ENCODE peak calls at places on chromosome 11, in four cellular contexts. M is mammary epithelial cell, F is ascending aorta, K is right atrium auricular region. I is an unnamed sample. For H3K36me3, the result is how much of the 10 kb centered on the place peaks cover.

GRCh38 chr11:94445641-94446040 is 44.4 kb upstream of the GPR83 start:
- DNase-seq in M (no peak), F (no peak), K (no peak), I (no peak)

GRCh38 chr11:61955031-61955415 is 4.9 kb downstream of the BEST1 start:
- DNase-seq in M (peak), F (no peak), K (peak), I (no peak)

GRCh38 chr11:106644824-106645223 is 373.5 kb downstream of the GUCY1A2 start:
- DNase-seq in M (peak), F (no peak), K (no peak), I (no peak)

GRCh38 chr11:94910779-94911178 is 62.6 kb downstream of the CWC15 start:
- DNase-seq in M (no peak), F (no peak), K (no peak), I (no peak)

GRCh38 chr11:71458146-71459070 is 5.4 kb downstream of the NADSYN1 start:
- DNase-seq in M (peak), F (no peak), K (no peak), I (no peak)

GRCh38 chr11:4647795-4648194 is 4.0 kb downstream of the OR51E1 start:
- DNase-seq in M (no peak), F (no peak), K (no peak), I (no peak)

GRCh38 chr11:76850815-76851214 is 9.9 kb upstream of the ACER3 start:
- DNase-seq in M (no peak), F (no peak), K (peak), I (no peak)

GRCh38 chr11:128365044-128365443 is 222.3 kb downstream of the ETS1 start:
- DNase-seq in M (peak), F (no peak), K (no peak), I (no peak)

GRCh38 chr11:61700221-61700620 is 20.0 kb downstream of the DAGLA start:
- DNase-seq in M (peak), F (no peak), K (no peak), I (no peak)

GRCh38 chr11:74283580-74284180 is 27.8 kb downstream of the P4HA3 start:
- DNase-seq in M (no peak), F (no peak), K (no peak), I (no peak)

GRCh38 chr11:74409633-74410032 is 11.4 kb upstream of the PGM2L1 start:
- DNase-seq in M (no peak), F (no peak), K (no peak), I (no peak)

GRCh38 chr11:120547871-120548681 is 36.5 kb downstream of the GRIK4 start:
- DNase-seq in M (peak), F (peak), K (peak), I (peak)

GRCh38 chr11:109597336-109597735 is 175.3 kb downstream of the C11orf87 start:
- DNase-seq in M (no peak), F (no peak), K (no peak), I (no peak)

GRCh38 chr11:67415501-67416304 is at the start of gene CARNS1:
- DNase-seq in M (no peak), F (no peak), K (no peak), I (no peak)

GRCh38 chr11:46413755-46414465 is 22.3 kb upstream of the CHRM4 start:
- DNase-seq in M (no peak), F (no peak), K (no peak), I (no peak)

GRCh38 chr11:1153951-1154487 is 3.7 kb upstream of the MUC5AC start:
- DNase-seq in M (peak), F (peak), K (peak), I (peak)

GRCh38 chr11:31813961-31814868 is 3.1 kb upstream of the PAX6 start:
- DNase-seq in M (no peak), F (no peak), K (no peak), I (no peak)

GRCh38 chr11:47104337-47104950 is 72.2 kb downstream of the ARFGAP2 start:
- DNase-seq in M (no peak), F (no peak), K (no peak), I (no peak)

GRCh38 chr11:70521475-70522260 is 123.3 kb downstream of the CTTN start:
- DNase-seq in M (no peak), F (no peak), K (no peak), I (no peak)

GRCh38 chr11:66417000-66417399 is 3.8 kb upstream of the NPAS4 start:
- DNase-seq in M (no peak), F (no peak), K (no peak), I (no peak)

GRCh38 chr11:121199516-121199915 is 93.1 kb upstream of the SC5D start:
- DNase-seq in M (no peak), F (no peak), K (no peak), I (no peak)

GRCh38 chr11:93189462-93189861 is 8.3 kb downstream of the SLC36A4 start:
- DNase-seq in M (no peak), F (no peak), K (no peak), I (no peak)

GRCh38 chr11:33734441-33735165 is 1.6 kb downstream of the CD59 start:
- DNase-seq in M (peak), F (no peak), K (no peak), I (no peak)

GRCh38 chr11:61679893-61680621 is at the start of gene DAGLA:
- DNase-seq in M (peak), F (no peak), K (peak), I (peak)

GRCh38 chr11:127890026-127890611 is 697.2 kb downstream of the ETS1 start:
- DNase-seq in M (peak), F (no peak), K (no peak), I (no peak)

GRCh38 chr11:89463381-89463780 is 27.8 kb downstream of the NOX4 start:
- DNase-seq in M (no peak), F (no peak), K (no peak), I (no peak)

GRCh38 chr11:76206327-76207081 is at the start of gene WNT11:
- DNase-seq in M (peak), F (no peak), K (no peak), I (peak)

GRCh38 chr11:125062931-125063428 is at the start of gene SLC37A2:
- DNase-seq in M (peak), F (peak), K (peak), I (peak)

GRCh38 chr11:2300290-2300935 is 1.3 kb downstream of the C11orf21 start:
- DNase-seq in M (no peak), F (no peak), K (peak), I (peak)
- H3K36me3 ChIP-seq in M (under half), F (under half), K (under half), I (under half)

DNA sequence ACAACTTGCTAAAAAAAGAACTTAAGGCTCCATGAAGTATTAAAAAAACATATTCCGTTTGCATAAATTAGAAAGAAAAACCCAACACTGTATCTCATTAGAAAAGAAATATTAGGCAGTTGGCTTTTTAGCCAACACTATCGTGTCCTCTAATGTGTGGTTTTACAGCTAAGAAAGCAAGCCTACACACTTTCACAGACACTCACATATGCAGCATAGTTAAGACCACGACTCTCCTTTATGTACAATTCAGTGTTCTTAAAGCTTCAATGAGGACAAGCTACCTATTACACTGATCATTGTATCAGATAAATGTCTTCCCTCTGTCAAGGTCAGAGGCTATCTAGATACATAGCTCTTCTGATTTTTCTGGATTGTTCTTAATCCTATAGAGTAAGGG is 80.1 kb downstream of the PICALM start:
- DNase-seq in M (no peak), F (no peak), K (no peak), I (no peak)
- H3K36me3 ChIP-seq in M (under half), F (under half), K (under half), I (under half)

GRCh38 chr11:68936676-68937620 is 33.3 kb downstream of the IGHMBP2 start:
- DNase-seq in M (no peak), F (no peak), K (no peak), I (no peak)
- H3K36me3 ChIP-seq in M (under half), F (half or more), K (half or more), I (under half)

DNA sequence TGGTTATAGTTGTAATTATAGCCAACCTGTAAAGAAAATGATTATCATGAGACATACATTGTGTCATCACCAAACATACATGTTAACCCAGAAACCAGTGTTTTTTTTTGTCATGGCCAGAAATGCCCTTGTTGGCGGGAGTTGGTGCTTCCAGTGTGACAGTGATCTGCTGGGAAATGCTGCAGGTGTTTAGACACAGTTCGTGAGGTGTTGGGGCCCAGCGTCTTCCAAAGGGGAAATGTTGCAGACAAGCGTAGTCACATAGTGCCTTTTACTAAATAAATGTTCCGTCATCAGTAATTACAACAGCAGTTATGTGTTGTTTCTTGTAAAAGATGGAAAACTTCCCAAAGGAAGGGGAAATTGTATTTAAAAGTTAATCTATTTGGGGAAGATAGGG is 92.6 kb upstream of the GAL start:
- DNase-seq in M (no peak), F (no peak), K (no peak), I (no peak)
- H3K36me3 ChIP-seq in M (under half), F (half or more), K (half or more), I (under half)

GRCh38 chr11:11940551-11940950 is 67.9 kb downstream of the DKK3 start:
- DNase-seq in M (no peak), F (no peak), K (no peak), I (no peak)
- H3K36me3 ChIP-seq in M (under half), F (under half), K (half or more), I (under half)

GRCh38 chr11:8689726-8690255 is 7.2 kb downstream of the RPL27A start:
- DNase-seq in M (no peak), F (no peak), K (no peak), I (no peak)
- H3K36me3 ChIP-seq in M (under half), F (half or more), K (half or more), I (under half)

GRCh38 chr11:115304774-115305472 is 199.3 kb downstream of the CADM1 start:
- DNase-seq in M (peak), F (no peak), K (no peak), I (no peak)

GRCh38 chr11:115303304-115303703 is 200.9 kb downstream of the CADM1 start:
- DNase-seq in M (no peak), F (no peak), K (no peak), I (no peak)

GRCh38 chr11:115311949-115312348 is 192.3 kb downstream of the CADM1 start:
- DNase-seq in M (no peak), F (no peak), K (no peak), I (no peak)

GRCh38 chr11:115303929-115304328 is 200.3 kb downstream of the CADM1 start:
- DNase-seq in M (no peak), F (no peak), K (no peak), I (no peak)

GRCh38 chr11:115306703-115307102 is 197.5 kb downstream of the CADM1 start:
- DNase-seq in M (no peak), F (no peak), K (no peak), I (no peak)
- H3K36me3 ChIP-seq in M (under half), F (under half), K (under half), I (under half)

DNA sequence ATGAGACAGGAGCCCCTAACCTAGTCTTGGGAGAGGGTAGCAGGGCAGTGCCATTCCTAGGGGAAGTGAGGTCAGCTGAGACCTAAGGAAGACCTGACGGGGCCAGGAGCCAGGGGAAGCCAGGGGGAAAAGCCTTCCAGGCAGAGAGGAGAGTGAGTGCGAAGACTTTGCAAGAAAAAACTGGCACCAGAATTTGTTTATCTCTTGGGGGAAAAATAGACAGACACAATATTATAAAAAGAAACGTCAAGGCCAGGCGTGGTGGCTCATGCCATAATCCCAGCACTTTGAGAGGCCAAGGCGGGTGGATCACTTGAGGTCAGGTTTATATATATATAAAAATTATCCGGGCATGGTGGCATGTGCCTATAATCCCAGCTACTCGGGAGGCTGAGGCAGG is 26.9 kb upstream of the TESMIN start:
- DNase-seq in M (no peak), F (no peak), K (no peak), I (no peak)
- H3K36me3 ChIP-seq in M (under half), F (half or more), K (half or more), I (half or more)

I was measured in Peyer's patch.